ENCODE peak calls at places on chromosomes 12 and 14, in nine cellular contexts. H is HEK293T; K is stimulated activated CD8-positive, alpha-beta memory T cell treated with anti-CD3 and anti-CD28 coated beads, Interleukin-4, amount 100 ng/mL, for 4 hours; M is Jurkat, Clone E6-1; E is thyroid gland; T is heart right ventricle; A is NCI-H1105; B is M059J; L is activated naive CD8-positive, alpha-beta T cell treated with anti-CD3 and anti-CD28 coated beads, Interleukin-2, amount 10 ng/mL, durations not matched to agents 7 days and 5 days. X is an unnamed sample.
A peak's percentile ranks its signal among the peaks of the same experiment; 100 is the strongest.

GRCh38 chr12:52126605-52127578 is 47.4 kb downstream of the SMIM41 start:
- DNase-seq in B (no peak), E (no peak), H (peak; percentile 19), A (no peak), M (no peak), T (peak; percentile 49), K (no peak), L (no peak), X (no peak)

GRCh38 chr12:69513297-69513696 is 43.1 kb downstream of the FRS2 start:
- DNase-seq in E (no peak), H (no peak), T (no peak), L (no peak), K (no peak), A (no peak), M (no peak), B (peak; percentile 46), X (no peak)

GRCh38 chr14:95098984-95099599 is 58.2 kb downstream of the DICER1 start:
- DNase-seq in E (peak; percentile 72), H (peak; percentile 65), T (peak; percentile 65), L (peak; percentile 34), A (peak; percentile 63), M (peak; percentile 60), B (peak; percentile 19), K (no peak), X (peak; percentile 14)

GRCh38 chr12:12786371-12786715 is 884 bp downstream of the APOLD1 start:
- DNase-seq in K (no peak), B (no peak), H (no peak), L (no peak), E (no peak), A (no peak), T (no peak), M (no peak), X (no peak)

GRCh38 chr12:92058664-92059063 is 87.0 kb downstream of the BTG1 start:
- DNase-seq in L (no peak), K (no peak), A (no peak), T (no peak), M (no peak), B (no peak), E (no peak), H (no peak), X (no peak)

GRCh38 chr12:67813509-67813908 is 165.0 kb downstream of the DYRK2 start:
- DNase-seq in A (no peak), E (no peak), H (no peak), B (no peak), T (no peak), M (no peak), K (no peak), L (no peak), X (no peak)

GRCh38 chr12:108333898-108334699 is 5.0 kb downstream of the CMKLR1 start:
- DNase-seq in T (no peak), M (peak; percentile 41), A (no peak), H (no peak), L (no peak), K (no peak), E (no peak), B (peak; percentile 63), X (no peak)

GRCh38 chr14:24838945-24839616 is 205.1 kb upstream of the GZMB start:
- DNase-seq in L (no peak), B (no peak), K (no peak), A (no peak), E (peak; percentile 32), H (no peak), M (no peak), T (peak; percentile 69), X (no peak)